ENCODE peak calls at places on chromosomes 11 and 22, in four cellular contexts. N is body of pancreas, D is transverse colon, M is right lobe of liver. X is an unnamed sample.

GRCh38 chr11:8649361-8649760 is 33.1 kb downstream of the TRIM66 start:
- DNase-seq in N (no peak), D (no peak), M (no peak), X (no peak)

GRCh38 chr11:2205214-2205770 is 33.7 kb upstream of the TH start:
- DNase-seq in N (no peak), D (no peak), M (no peak), X (no peak)

GRCh38 chr22:50506611-50507420 is 686 bp downstream of the LMF2 start:
- DNase-seq in N (peak; percentile 86), D (no peak), M (no peak), X (no peak)

GRCh38 chr11:23789938-23790371 is 706.9 kb upstream of the LUZP2 start:
- DNase-seq in N (no peak), D (peak; percentile 40), M (no peak), X (no peak)

GRCh38 chr11:40885257-40885947 is 574.0 kb downstream of the LRRC4C start:
- DNase-seq in N (no peak), D (no peak), M (no peak), X (no peak)

GRCh38 chr11:116964269-116964668 is 126.8 kb upstream of the APOA1 start:
- DNase-seq in N (no peak), D (no peak), M (no peak), X (no peak)

GRCh38 chr11:111819161-111820058 is 52.0 kb downstream of the ALG9 start:
- DNase-seq in N (peak; percentile 62), D (peak; percentile 34), M (no peak), X (peak; percentile 69)

GRCh38 chr11:115912484-115912945 is 408.3 kb upstream of the CADM1 start:
- DNase-seq in N (peak; percentile 37), D (no peak), M (no peak), X (no peak)

GRCh38 chr22:46390105-46390651 is 54.7 kb downstream of the TRMU start:
- DNase-seq in N (no peak), D (no peak), M (no peak), X (no peak)

GRCh38 chr22:45612451-45612901 is 59.2 kb upstream of the ATXN10 start:
- DNase-seq in N (peak; percentile 51), D (no peak), M (no peak), X (peak; percentile 61)

GRCh38 chr11:121523581-121524232 is 70.9 kb upstream of the SORL1-AS1 start:
- DNase-seq in N (no peak), D (no peak), M (no peak), X (no peak)

GRCh38 chr11:114775849-114776621 is 97.7 kb downstream of the NXPE2 start:
- DNase-seq in N (no peak), D (no peak), M (no peak), X (peak; percentile 62)

GRCh38 chr11:9957072-9957471 is 293.2 kb downstream of the SWAP70 start:
- DNase-seq in N (no peak), D (no peak), M (no peak), X (no peak)

GRCh38 chr11:114149689-114150407 is 90.3 kb downstream of the ZBTB16 start:
- DNase-seq in N (no peak), D (no peak), M (no peak), X (no peak)

GRCh38 chr22:35070451-35071093 is 4.6 kb downstream of the ISX start:
- DNase-seq in N (no peak), D (no peak), M (no peak), X (no peak)

GRCh38 chr11:77127969-77128691 is at the start of gene MYO7A:
- DNase-seq in N (peak; percentile 87), D (peak; percentile 56), M (peak; percentile 95), X (peak; percentile 81)

GRCh38 chr11:69467646-69468045 is 13.8 kb upstream of the LINC01488 start:
- DNase-seq in N (no peak), D (no peak), M (peak; percentile 52), X (peak; percentile 20)

GRCh38 chr11:64705501-64705900 is 17.5 kb downstream of the NRXN2 start:
- DNase-seq in N (no peak), D (no peak), M (no peak), X (no peak)

GRCh38 chr11:110909331-110909730 is 197.1 kb upstream of the ARHGAP20 start:
- DNase-seq in N (no peak), D (no peak), M (no peak), X (no peak)

GRCh38 chr11:102869354-102869753 is 5.4 kb downstream of the MMP12 start:
- DNase-seq in N (no peak), D (no peak), M (no peak), X (no peak)

GRCh38 chr22:48345631-48346030 is 1482.0 kb downstream of the BRD1 start:
- DNase-seq in N (no peak), D (no peak), M (peak; percentile 25), X (no peak)

GRCh38 chr11:20011294-20011951 is 148.9 kb downstream of the DBX1 start:
- DNase-seq in N (peak; percentile 46), D (no peak), M (no peak), X (no peak)

GRCh38 chr11:111586305-111586915 is 15.8 kb upstream of the SIK2 start:
- DNase-seq in N (peak; percentile 62), D (no peak), M (no peak), X (no peak)

GRCh38 chr11:76610371-76610770 is 60.2 kb downstream of the LRRC32 start:
- DNase-seq in N (no peak), D (no peak), M (no peak), X (no peak)

GRCh38 chr11:15969281-15969680 is 387.1 kb downstream of the SOX6 start:
- DNase-seq in N (peak; percentile 81), D (peak; percentile 45), M (peak; percentile 62), X (peak; percentile 76)

GRCh38 chr11:15967166-15967565 is 389.2 kb downstream of the SOX6 start:
- DNase-seq in N (no peak), D (peak; percentile 65), M (no peak), X (no peak)

GRCh38 chr11:15968461-15969130 is 387.8 kb downstream of the SOX6 start:
- DNase-seq in N (no peak), D (no peak), M (no peak), X (no peak)

GRCh38 chr11:15969701-15970329 is 386.5 kb downstream of the SOX6 start:
- DNase-seq in N (no peak), D (no peak), M (no peak), X (no peak)

GRCh38 chr11:15967966-15968365 is 388.4 kb downstream of the SOX6 start:
- DNase-seq in N (no peak), D (no peak), M (no peak), X (no peak)
- H3K27ac ChIP-seq in N (peak overlapping the region; percentile 62), D (peak overlapping the region; percentile 63), M (peak overlapping the region; percentile 52), X (peak overlapping the region; percentile 91)

GRCh38 chr22:24805790-24806662 is at the start of gene SGSM1:
- DNase-seq in N (peak; percentile 87), D (peak; percentile 86), M (peak; percentile 84), X (peak; percentile 87)
- TF ChIP-seq POLR2A in N (peak; percentile 59), D (peak; percentile 30), M (no peak), X (peak; percentile 76)

DNA sequence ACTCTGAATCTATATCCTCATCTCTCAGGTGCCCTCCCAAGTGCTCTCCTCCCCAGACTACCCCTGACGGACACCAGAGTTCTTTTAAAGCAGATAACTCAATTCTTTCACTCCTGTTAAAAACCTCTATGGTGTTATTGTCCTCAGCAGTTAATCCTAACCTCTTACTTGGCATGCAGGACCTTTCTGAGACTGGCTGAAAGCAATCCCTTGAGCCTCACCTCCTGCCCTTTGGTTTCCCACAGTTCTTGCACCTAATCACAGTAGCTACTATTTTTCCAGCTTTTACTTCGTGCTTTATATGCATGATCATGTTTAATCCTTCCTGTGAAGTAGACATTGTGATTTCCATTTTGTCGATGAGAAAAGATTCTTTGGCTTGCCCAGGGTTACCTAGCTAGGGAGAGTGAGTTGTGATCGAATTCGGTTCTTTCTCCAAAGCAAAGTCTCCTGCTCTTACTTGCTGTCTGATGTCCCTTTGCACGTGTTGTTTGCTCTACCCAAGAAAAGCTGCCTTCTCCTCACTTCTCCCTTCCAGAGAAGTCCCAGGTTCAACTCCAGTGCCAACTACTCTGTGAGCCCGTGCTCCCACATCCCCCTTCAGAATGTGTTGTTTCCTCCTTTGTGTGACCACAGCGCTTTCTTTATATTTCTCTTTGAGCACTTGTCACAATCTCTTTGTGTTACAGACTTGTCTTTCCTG is 2.1 kb downstream of the UBE2L3 start:
- DNase-seq in N (no peak), D (no peak), M (no peak), X (no peak)
- H3K4me3 ChIP-seq in N (no peak overlapping the region), D (no peak overlapping the region), M (peak overlapping the region; percentile 99), X (peak overlapping the region; percentile 99)

DNA sequence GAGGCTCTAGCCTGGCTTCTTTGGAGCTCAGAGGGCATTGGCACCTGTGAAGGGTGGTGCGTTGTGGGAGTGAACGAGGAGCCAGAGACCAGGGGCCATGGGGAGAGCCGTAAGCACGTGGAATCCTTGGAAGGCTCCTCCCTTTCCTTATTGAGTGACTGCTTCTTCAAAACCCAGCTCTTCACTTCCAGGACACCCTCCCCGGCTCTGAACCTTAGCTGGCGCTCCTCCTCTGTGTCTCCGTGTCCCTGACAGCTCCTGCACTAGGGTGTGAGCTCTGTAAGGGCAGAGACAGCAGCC is 26.3 kb downstream of the POLR3H start:
- DNase-seq in N (no peak), D (no peak), M (no peak), X (no peak)
- H3K27ac ChIP-seq in N (peak overlapping the region; percentile 35), D (no peak overlapping the region), M (no peak overlapping the region), X (peak overlapping the region; percentile 16)

GRCh38 chr11:34053161-34053686 is 1.7 kb downstream of the CAPRIN1 start:
- DNase-seq in N (peak; percentile 74), D (peak; percentile 83), M (peak; percentile 87), X (peak; percentile 82)
- TF ChIP-seq POLR2A in N (peak; percentile 51), D (peak; percentile 56), M (no peak), X (no peak)

GRCh38 chr22:49377306-49377705 is 450.4 kb downstream of the BRD1 start:
- DNase-seq in N (no peak), D (no peak), M (no peak), X (no peak)

GRCh38 chr22:49380095-49380827 is 447.4 kb downstream of the BRD1 start:
- DNase-seq in N (no peak), D (no peak), M (no peak), X (no peak)

GRCh38 chr22:49382451-49382735 is 445.3 kb downstream of the BRD1 start:
- DNase-seq in N (no peak), D (no peak), M (no peak), X (no peak)

GRCh38 chr22:49380828-49381114 is 446.9 kb downstream of the BRD1 start:
- DNase-seq in N (no peak), D (no peak), M (no peak), X (no peak)

GRCh38 chr22:49381595-49382450 is 445.9 kb downstream of the BRD1 start:
- DNase-seq in N (no peak), D (no peak), M (no peak), X (no peak)
- H3K4me3 ChIP-seq in N (no peak overlapping the region), D (no peak overlapping the region), M (no peak overlapping the region), X (no peak overlapping the region)

GRCh38 chr11:118406599-118407166 is 5.3 kb downstream of the ATP5MG start:
- DNase-seq in N (peak; percentile 31), D (peak; percentile 40), M (no peak), X (no peak)
- H3K27ac ChIP-seq in N (no peak overlapping the region), D (no peak overlapping the region), M (no peak overlapping the region), X (no peak overlapping the region)

DNA sequence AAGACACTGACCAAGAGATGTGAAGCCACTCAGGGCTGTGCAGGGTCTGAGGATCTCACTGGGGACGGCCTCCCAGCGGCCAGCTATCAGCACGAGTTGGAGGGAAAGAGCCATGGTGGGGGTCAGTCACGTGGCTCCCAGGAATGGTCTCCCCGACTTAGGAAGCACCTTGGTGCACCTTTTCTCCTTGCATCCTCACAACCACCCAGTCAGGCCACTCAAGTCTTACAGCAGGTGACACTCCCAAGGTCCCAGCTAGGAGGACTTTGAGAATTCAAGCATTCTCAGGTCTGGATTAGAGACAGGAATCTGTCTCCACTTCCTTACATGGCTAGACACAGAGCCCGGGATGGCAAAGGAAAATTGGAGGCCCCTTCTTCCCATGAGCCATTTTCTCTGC is 2.7 kb downstream of the RNASEH2C start:
- DNase-seq in N (no peak), D (no peak), M (no peak), X (no peak)
- TF ChIP-seq POLR2A in N (no peak), D (no peak), M (no peak), X (no peak)

GRCh38 chr11:71298761-71299181 is 46.4 kb upstream of the SHANK2 start:
- DNase-seq in N (no peak), D (no peak), M (no peak), X (no peak)
- H3K4me3 ChIP-seq in N (no peak overlapping the region), D (no peak overlapping the region), M (no peak overlapping the region), X (no peak overlapping the region)

X was measured in heart left ventricle.